ENCODE peak calls at places on chromosomes 3 and 15, in four cellular contexts. J is A549, V is K562, N is HepG2. O is an unnamed sample.

GRCh38 chr3:171446801-171447578 is 13.2 kb downstream of the TNIK start:
- DNase-seq in J (peak), V (peak), N (no peak), O (no peak)

GRCh38 chr3:8606666-8607065 is 37.9 kb downstream of the SSUH2 start:
- DNase-seq in J (no peak), V (no peak), N (no peak), O (no peak)

GRCh38 chr15:37788767-37789391 is 145.6 kb upstream of the TMCO5A start:
- DNase-seq in J (no peak), V (no peak), N (no peak), O (no peak)

GRCh38 chr15:23384371-23384770 is 29.8 kb downstream of the GOLGA8S start:
- DNase-seq in J (no peak), V (no peak), N (no peak), O (no peak)

GRCh38 chr3:41933154-41933676 is 28.7 kb downstream of the ULK4 start:
- DNase-seq in J (no peak), V (no peak), N (no peak), O (no peak)

GRCh38 chr15:68518046-68518445 is 60.7 kb upstream of the CORO2B start:
- DNase-seq in J (no peak), V (no peak), N (no peak), O (no peak)

GRCh38 chr15:68413363-68414255 is 18.4 kb downstream of the ITGA11 start:
- DNase-seq in J (no peak), V (no peak), N (no peak), O (no peak)

GRCh38 chr3:4166540-4166939 is 136.6 kb upstream of the SETMAR start:
- DNase-seq in J (no peak), V (no peak), N (no peak), O (no peak)

GRCh38 chr3:49296781-49297420 is 19.9 kb upstream of the C3orf62 start:
- DNase-seq in J (no peak), V (no peak), N (no peak), O (no peak)

GRCh38 chr3:115077501-115078250 is 69.4 kb downstream of the ZBTB20 start:
- DNase-seq in J (no peak), V (no peak), N (peak), O (no peak)

GRCh38 chr3:119831941-119832371 is 50.1 kb downstream of the NR1I2 start:
- DNase-seq in J (no peak), V (no peak), N (no peak), O (no peak)

GRCh38 chr15:41774873-41775417 is 661 bp downstream of the MAPKBP1 start:
- DNase-seq in J (no peak), V (no peak), N (no peak), O (no peak)

GRCh38 chr3:34111361-34111760 is 312.9 kb downstream of the PDCD6IP start:
- DNase-seq in J (no peak), V (no peak), N (no peak), O (no peak)

GRCh38 chr3:188673509-188674239 is 498.1 kb upstream of the TPRG1 start:
- DNase-seq in J (no peak), V (no peak), N (no peak), O (no peak)

GRCh38 chr15:52054381-52054780 is 35.4 kb downstream of the MAPK6 start:
- DNase-seq in J (no peak), V (no peak), N (peak), O (no peak)

GRCh38 chr15:85030301-85031049 is 48.8 kb downstream of the PDE8A start:
- DNase-seq in J (no peak), V (no peak), N (no peak), O (no peak)

GRCh38 chr3:196868297-196868661 is 559 bp downstream of the SENP5 start:
- DNase-seq in J (peak), V (no peak), N (peak), O (peak)

DNA sequence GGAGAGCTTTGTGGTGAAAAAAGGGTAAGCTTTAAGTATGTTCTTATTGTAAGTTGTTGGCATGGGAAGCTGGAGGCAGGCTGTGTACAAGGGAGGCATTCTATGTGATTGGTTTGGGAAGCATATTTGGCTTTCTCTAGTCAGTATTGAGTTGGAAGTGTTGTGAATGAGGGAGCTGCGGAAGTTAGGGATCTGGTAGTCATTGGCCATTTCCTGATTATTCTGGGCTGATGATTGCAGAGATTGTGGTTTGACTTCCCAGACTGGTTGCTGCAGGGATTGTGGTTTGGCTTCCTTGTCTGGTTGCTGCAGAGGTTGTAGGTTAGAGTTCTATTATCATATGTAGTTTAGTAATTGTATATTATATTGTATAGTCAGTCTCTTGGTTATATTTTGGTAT is 21.0 kb downstream of the STXBP5L start:
- DNase-seq in J (no peak), V (no peak), N (no peak), O (no peak)
- TF ChIP-seq HMGXB4 in J (no peak), V (no peak), N (no peak), O (no peak)

GRCh38 chr3:45676248-45677044 is 12.8 kb upstream of the SACM1L start:
- DNase-seq in J (no peak), V (no peak), N (no peak), O (no peak)

GRCh38 chr3:45681846-45682245 is 7.3 kb upstream of the SACM1L start:
- DNase-seq in J (no peak), V (peak), N (no peak), O (no peak)

GRCh38 chr3:45677045-45677436 is 12.2 kb upstream of the SACM1L start:
- DNase-seq in J (peak), V (no peak), N (peak), O (no peak)

GRCh38 chr3:45679805-45680204 is 9.4 kb upstream of the SACM1L start:
- DNase-seq in J (no peak), V (no peak), N (no peak), O (no peak)

GRCh38 chr3:45677841-45678240 is 11.4 kb upstream of the SACM1L start:
- DNase-seq in J (no peak), V (no peak), N (no peak), O (no peak)
- TF ChIP-seq HMGXB4 in J (no peak), V (no peak), N (no peak), O (no peak)

GRCh38 chr15:101439920-101440319 is 49.6 kb downstream of the PCSK6 start:
- DNase-seq in J (no peak), V (no peak), N (no peak), O (no peak)
- TF ChIP-seq HMGXB4 in J (no peak), V (no peak), N (no peak), O (no peak)

GRCh38 chr3:10322355-10322715 is 1.4 kb upstream of the SEC13 start:
- DNase-seq in J (peak), V (peak), N (no peak), O (no peak)
- TF ChIP-seq HMGXB4 in J (no peak), V (no peak), N (no peak), O (no peak)

O was measured in WTC11.